ENCODE peak calls at places on chromosomes 1 and 21, in eight cellular contexts. X, F, D, I, G, E, O and M are unnamed samples.

GRCh38 chr1:198101716-198102453 is 54.9 kb upstream of the NEK7 start:
- DNase-seq in G (no peak), D (no peak), I (no peak), X (no peak), F (no peak), E (no peak), O (no peak), M (no peak)

GRCh38 chr1:155324717-155325595 is 4.3 kb downstream of the RUSC1 start:
- DNase-seq in I (peak; percentile 46), E (peak; percentile 89), F (peak; percentile 41), D (peak; percentile 47), X (peak; percentile 59), O (no peak), G (peak; percentile 51), M (peak; percentile 78)

GRCh38 chr1:2532485-2533160 is 2.6 kb upstream of the HES5 start:
- DNase-seq in G (no peak), X (no peak), O (no peak), I (no peak), F (no peak), D (no peak), E (no peak), M (no peak)

GRCh38 chr1:240245629-240246020 is 153.9 kb downstream of the FMN2 start:
- DNase-seq in O (no peak), E (no peak), X (no peak), G (no peak), I (no peak), D (no peak), F (no peak), M (no peak)

GRCh38 chr1:57850572-57850971 is 426.7 kb upstream of the DAB1 start:
- DNase-seq in D (no peak), X (no peak), F (no peak), O (no peak), E (no peak), G (no peak), I (no peak), M (no peak)

GRCh38 chr1:183953031-183953430 is 84.5 kb downstream of the COLGALT2 start:
- DNase-seq in D (no peak), I (no peak), E (no peak), O (no peak), F (no peak), X (no peak), G (no peak), M (no peak)

GRCh38 chr1:36034692-36035091 is 49.2 kb upstream of the TEKT2 start:
- DNase-seq in D (no peak), O (peak; percentile 26), F (peak; percentile 92), X (no peak), I (no peak), G (no peak), E (no peak), M (no peak)

GRCh38 chr1:44655609-44656008 is 18.7 kb downstream of the TMEM53 start:
- DNase-seq in X (no peak), G (no peak), D (no peak), I (no peak), O (no peak), E (peak; percentile 69), F (no peak), M (no peak)

GRCh38 chr1:62401034-62401433 is 35.8 kb upstream of the USP1 start:
- DNase-seq in X (no peak), F (no peak), O (no peak), I (no peak), E (no peak), D (no peak), G (no peak), M (no peak)

GRCh38 chr1:89780721-89781120 is 40.1 kb upstream of the LRRC8D start:
- DNase-seq in E (no peak), I (no peak), X (no peak), D (no peak), G (no peak), O (peak; percentile 59), F (peak; percentile 50), M (no peak)

GRCh38 chr1:240417317-240417716 is 194.6 kb downstream of the GREM2 start:
- DNase-seq in F (no peak), X (no peak), I (no peak), G (no peak), E (no peak), O (no peak), D (no peak), M (no peak)

GRCh38 chr21:31490471-31490870 is 146.4 kb upstream of the TIAM1 start:
- DNase-seq in D (no peak), G (no peak), E (no peak), O (peak; percentile 23), X (no peak), I (no peak), F (no peak), M (no peak)

GRCh38 chr1:39900662-39901485 is 843 bp downstream of the MYCL start:
- DNase-seq in G (no peak), I (peak; percentile 18), D (no peak), F (peak; percentile 47), O (no peak), X (no peak), E (peak; percentile 46), M (no peak)

GRCh38 chr1:47523812-47524170 is 85.9 kb downstream of the FOXD2 start:
- DNase-seq in D (no peak), O (no peak), E (no peak), X (no peak), G (no peak), I (no peak), F (no peak), M (no peak)

GRCh38 chr1:43861337-43861736 is 72.3 kb upstream of the ARTN start:
- DNase-seq in I (no peak), X (no peak), F (peak; percentile 89), G (no peak), D (peak; percentile 27), E (peak; percentile 9), O (no peak), M (no peak)

GRCh38 chr1:200699871-200700270 is 30.2 kb upstream of the DDX59 start:
- DNase-seq in G (no peak), O (no peak), D (no peak), X (no peak), I (no peak), F (no peak), E (peak; percentile 65), M (no peak)

GRCh38 chr1:181075727-181076350 is 12.7 kb upstream of the IER5 start:
- DNase-seq in F (no peak), D (no peak), X (no peak), E (no peak), I (no peak), G (no peak), O (no peak), M (no peak)

GRCh38 chr1:75916834-75917233 is 15.4 kb downstream of the ASB17 start:
- DNase-seq in I (no peak), X (no peak), G (no peak), E (no peak), F (no peak), O (no peak), D (no peak), M (no peak)

DNA sequence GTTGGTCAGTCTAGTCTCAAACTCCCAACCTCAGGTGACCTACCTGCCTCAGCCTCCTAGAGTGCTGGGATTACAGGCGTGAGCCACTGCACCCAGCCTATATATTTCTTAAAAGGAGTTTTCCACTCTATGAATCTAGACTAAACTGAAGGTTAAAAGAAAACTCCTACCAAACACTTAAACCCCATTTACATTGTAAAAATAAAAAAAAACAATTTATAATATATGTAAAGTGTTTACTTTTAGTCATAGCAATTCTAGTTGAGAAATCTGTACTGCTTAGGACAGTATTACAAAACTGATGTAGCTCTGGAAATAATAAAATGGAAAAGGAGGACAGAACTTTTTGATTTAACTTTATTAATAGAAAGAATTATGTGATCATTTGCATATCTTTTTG is 9.5 kb downstream of the ASB17 start:
- DNase-seq in E (no peak), X (no peak), F (no peak), O (no peak), I (no peak), D (no peak), G (no peak), M (no peak)
- H3K27ac ChIP-seq in E (no peak overlapping the region), X (no peak overlapping the region), F (no peak overlapping the region), O (no peak overlapping the region), I (no peak overlapping the region), D (no peak overlapping the region), G (no peak overlapping the region), M (no peak overlapping the region)

DNA sequence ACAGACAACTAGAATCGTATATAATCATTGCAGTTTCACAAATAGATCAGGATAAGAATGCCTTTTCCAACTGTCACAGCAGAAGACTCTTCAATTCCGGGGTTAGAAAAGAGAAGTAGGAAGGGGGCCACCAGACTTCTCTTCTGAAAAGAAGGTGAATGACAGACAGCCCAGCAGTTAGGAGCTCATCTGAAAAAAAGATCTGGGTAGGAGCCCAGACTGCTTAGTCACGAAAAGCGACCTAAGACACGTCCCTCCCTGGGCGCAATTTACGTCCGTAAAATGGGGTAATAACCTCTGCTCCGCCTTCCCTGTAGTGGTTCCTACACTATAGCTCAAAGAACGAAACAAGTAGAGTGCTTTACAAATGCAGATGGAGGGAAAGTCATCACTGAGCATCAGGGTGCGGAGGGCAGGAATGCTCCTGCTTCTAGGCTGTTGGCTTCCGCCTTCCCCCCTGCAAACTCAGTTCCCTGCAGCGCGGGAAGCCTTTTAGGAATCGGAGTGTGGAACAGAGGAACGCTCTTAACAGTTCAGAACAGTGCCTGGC is 582 bp downstream of the ORC1 start:
- DNase-seq in F (peak; percentile 79), X (no peak), I (no peak), D (no peak), E (peak; percentile 81), O (peak; percentile 87), G (no peak), M (no peak)
- H3K27ac ChIP-seq in F (peak overlapping the region; percentile 94), X (peak overlapping the region; percentile 90), I (peak overlapping the region; percentile 91), D (peak overlapping the region; percentile 97), E (peak overlapping the region; percentile 99), O (peak overlapping the region; percentile 97), G (no peak overlapping the region), M (no peak overlapping the region)

GRCh38 chr1:55746710-55747109 is 531.5 kb upstream of the USP24 start:
- DNase-seq in F (no peak), I (no peak), X (no peak), E (no peak), G (no peak), O (no peak), D (no peak), M (no peak)
- H3K27ac ChIP-seq in F (no peak overlapping the region), I (no peak overlapping the region), X (no peak overlapping the region), E (no peak overlapping the region), G (no peak overlapping the region), O (no peak overlapping the region), D (no peak overlapping the region), M (no peak overlapping the region)

GRCh38 chr1:6486433-6487011 is 4.9 kb downstream of the PLEKHG5 start:
- DNase-seq in D (peak; percentile 78), O (peak; percentile 85), F (peak; percentile 78), X (peak; percentile 69), E (peak; percentile 95), I (peak; percentile 85), G (peak; percentile 81), M (peak; percentile 76)

GRCh38 chr1:6483761-6484117 is 7.7 kb downstream of the PLEKHG5 start:
- DNase-seq in G (no peak), E (no peak), F (no peak), O (no peak), D (no peak), X (no peak), I (no peak), M (no peak)

GRCh38 chr1:6484826-6485139 is 6.7 kb downstream of the PLEKHG5 start:
- DNase-seq in G (no peak), D (no peak), F (no peak), O (no peak), I (no peak), E (no peak), X (no peak), M (no peak)

GRCh38 chr1:6485937-6486250 is 5.6 kb downstream of the PLEKHG5 start:
- DNase-seq in D (no peak), O (no peak), G (no peak), X (no peak), E (no peak), I (no peak), F (no peak), M (no peak)

GRCh38 chr1:6485140-6485936 is 6.1 kb downstream of the PLEKHG5 start:
- DNase-seq in G (no peak), X (no peak), O (no peak), D (no peak), F (no peak), E (no peak), I (no peak), M (no peak)
- H3K27ac ChIP-seq in G (no peak overlapping the region), X (no peak overlapping the region), O (no peak overlapping the region), D (peak overlapping the region; percentile 13), F (no peak overlapping the region), E (no peak overlapping the region), I (peak overlapping the region; percentile 91), M (no peak overlapping the region)